ENCODE peak calls at places on chromosomes 5 and 9, in seven cellular contexts. P is PC-3, S is fibroblast of lung, Q is heart left ventricle, K is uterus, H is PC-9, U is tibial nerve. Z is an unnamed sample.

GRCh38 chr9:126239515-126239914 is 87.1 kb upstream of the MVB12B start:
- DNase-seq in H (no peak), P (no peak), K (no peak), S (no peak), U (no peak), Q (no peak), Z (no peak)

GRCh38 chr5:159324097-159324760 is 6.1 kb downstream of the IL12B start:
- DNase-seq in Q (no peak), S (peak), P (peak), K (no peak), H (no peak), U (no peak), Z (no peak)

GRCh38 chr5:110268283-110268682 is 458.2 kb downstream of the TMEM232 start:
- DNase-seq in S (no peak), H (no peak), K (no peak), P (no peak), Q (no peak), U (no peak), Z (no peak)

GRCh38 chr9:99433555-99433954 is 211.5 kb downstream of the SEC61B start:
- DNase-seq in U (no peak), Q (peak), P (peak), K (no peak), S (peak), H (peak), Z (peak)

GRCh38 chr5:163766936-163767670 is 261.7 kb downstream of the MAT2B start:
- DNase-seq in P (no peak), U (no peak), H (no peak), S (no peak), Q (no peak), K (no peak), Z (no peak)

GRCh38 chr9:111599092-111599947 is at the start of gene PTGR1:
- DNase-seq in U (peak), S (peak), H (peak), K (peak), Q (peak), P (peak), Z (peak)

GRCh38 chr9:36750630-36751029 is 177.9 kb downstream of the MELK start:
- DNase-seq in U (no peak), S (no peak), P (no peak), K (no peak), Q (no peak), H (no peak), Z (no peak)

GRCh38 chr5:88089757-88090390 is 178.8 kb downstream of the TMEM161B start:
- DNase-seq in K (no peak), Q (no peak), H (no peak), S (no peak), U (no peak), P (no peak), Z (no peak)

GRCh38 chr5:149366169-149366750 is 8.4 kb downstream of the PCYOX1L start:
- DNase-seq in U (no peak), H (no peak), K (no peak), P (no peak), Q (no peak), S (no peak), Z (no peak)

GRCh38 chr5:146164382-146164781 is 18.1 kb downstream of the LARS1 start:
- DNase-seq in P (no peak), K (no peak), S (no peak), H (no peak), U (no peak), Q (no peak), Z (no peak)

GRCh38 chr5:7374186-7374585 is 21.8 kb upstream of the ADCY2 start:
- DNase-seq in U (no peak), P (no peak), H (no peak), Q (no peak), K (no peak), S (no peak), Z (no peak)

GRCh38 chr9:137380171-137380570 is 42.8 kb downstream of the EXD3 start:
- DNase-seq in U (no peak), H (no peak), Q (no peak), P (no peak), S (no peak), K (no peak), Z (no peak)

GRCh38 chr5:61332369-61332745 is 299 bp downstream of the ZSWIM6 start:
- DNase-seq in S (no peak), P (no peak), H (no peak), U (no peak), Q (peak), K (peak), Z (peak)

GRCh38 chr9:125462766-125463384 is 201.2 kb downstream of the GAPVD1 start:
- DNase-seq in S (peak), P (no peak), U (no peak), Q (no peak), K (no peak), H (no peak), Z (no peak)

GRCh38 chr5:172453206-172453985 is 929 bp downstream of the SH3PXD2B start:
- DNase-seq in Q (no peak), K (peak), H (peak), U (no peak), P (no peak), S (peak), Z (no peak)

GRCh38 chr9:89313842-89314241 is 2.8 kb downstream of the CKS2 start:
- DNase-seq in H (no peak), P (no peak), S (peak), U (no peak), Q (no peak), K (no peak), Z (no peak)

GRCh38 chr5:67855523-67855922 is 360.0 kb upstream of the PIK3R1 start:
- DNase-seq in P (no peak), S (no peak), U (no peak), Q (no peak), H (no peak), K (no peak), Z (no peak)

GRCh38 chr5:63135306-63135705 is 556.7 kb downstream of the LRRC70 start:
- DNase-seq in K (no peak), S (no peak), Q (no peak), U (no peak), H (no peak), P (no peak), Z (no peak)

GRCh38 chr9:36950389-36950788 is 83.7 kb downstream of the PAX5 start:
- DNase-seq in K (no peak), U (no peak), Q (no peak), S (no peak), P (no peak), H (no peak), Z (no peak)

GRCh38 chr5:147290261-147290660 is 55.4 kb downstream of the STK32A start:
- DNase-seq in S (no peak), U (no peak), K (no peak), P (no peak), Q (no peak), H (no peak), Z (no peak)

GRCh38 chr5:15266265-15266664 is 233.7 kb upstream of the FBXL7 start:
- DNase-seq in P (no peak), H (no peak), S (no peak), Q (no peak), U (no peak), K (no peak), Z (no peak)

DNA sequence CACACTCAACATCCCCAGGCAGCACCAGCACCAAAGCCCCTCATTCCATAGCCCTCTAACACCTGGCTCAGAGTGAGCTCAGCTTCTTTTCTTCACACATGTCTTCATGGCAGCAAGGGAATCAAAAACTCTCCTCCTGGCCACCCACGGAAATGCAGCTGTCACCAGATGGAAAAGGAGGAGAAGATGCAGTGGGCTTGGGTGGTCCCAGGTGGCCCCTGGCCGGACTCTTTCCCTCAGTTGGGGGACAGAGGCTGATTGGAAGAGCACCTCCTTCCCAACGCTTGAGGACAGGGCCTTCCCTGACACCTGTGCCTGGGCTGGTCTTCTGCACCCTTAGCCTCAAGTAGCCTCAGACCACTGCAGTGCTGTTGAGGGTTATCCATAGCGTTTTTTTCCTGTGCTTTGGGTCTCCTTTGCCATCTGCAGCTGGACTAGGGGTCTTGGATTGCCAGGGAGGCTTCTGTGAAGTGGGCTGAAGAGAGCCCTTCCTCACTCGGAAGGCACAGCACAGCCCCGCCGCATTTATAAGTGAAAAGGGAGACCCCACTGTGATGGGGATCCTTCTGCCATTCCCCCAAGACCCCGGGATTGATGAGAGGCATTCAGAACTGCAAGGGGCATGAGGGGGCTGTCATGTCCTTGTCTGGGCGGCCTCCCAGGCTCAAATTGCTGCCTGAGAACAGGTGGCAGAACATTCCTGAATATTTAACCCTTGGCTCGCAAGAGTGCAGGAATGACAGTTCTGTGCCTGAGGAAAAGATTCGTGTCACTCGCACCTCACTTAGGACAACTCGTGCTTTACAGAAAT is 200.0 kb downstream of the AUH start:
- DNase-seq in U (no peak), K (no peak), P (no peak), H (no peak), S (no peak), Q (no peak), Z (no peak)
- H3K27ac ChIP-seq in U (peak), K (no peak), P (peak), H (no peak), S (peak), Q (no peak), Z (no peak)

DNA sequence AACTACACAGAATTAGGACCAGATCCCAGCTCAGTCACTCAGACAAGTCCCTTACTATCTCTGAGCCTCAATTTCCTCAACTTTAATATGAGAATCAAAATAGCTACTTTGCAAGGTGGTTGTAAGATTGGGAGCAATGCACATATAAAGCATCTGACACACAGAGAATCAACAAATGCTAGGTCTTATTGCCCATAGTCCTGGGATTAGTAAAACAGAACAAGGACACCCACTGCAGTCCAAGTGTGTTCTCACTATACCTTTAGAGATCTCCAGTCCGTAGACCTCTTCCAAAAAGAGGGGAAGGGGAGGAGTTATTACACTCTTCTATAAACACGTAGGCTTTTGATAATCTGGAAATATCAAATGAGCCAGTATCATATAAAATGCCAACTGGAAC is 190.0 kb downstream of the CCDC192 start:
- DNase-seq in P (no peak), H (no peak), K (no peak), Q (no peak), S (no peak), U (no peak), Z (no peak)
- H3K4me3 ChIP-seq in P (peak), H (no peak), K (no peak), Q (no peak), S (no peak), U (no peak), Z (no peak)

DNA sequence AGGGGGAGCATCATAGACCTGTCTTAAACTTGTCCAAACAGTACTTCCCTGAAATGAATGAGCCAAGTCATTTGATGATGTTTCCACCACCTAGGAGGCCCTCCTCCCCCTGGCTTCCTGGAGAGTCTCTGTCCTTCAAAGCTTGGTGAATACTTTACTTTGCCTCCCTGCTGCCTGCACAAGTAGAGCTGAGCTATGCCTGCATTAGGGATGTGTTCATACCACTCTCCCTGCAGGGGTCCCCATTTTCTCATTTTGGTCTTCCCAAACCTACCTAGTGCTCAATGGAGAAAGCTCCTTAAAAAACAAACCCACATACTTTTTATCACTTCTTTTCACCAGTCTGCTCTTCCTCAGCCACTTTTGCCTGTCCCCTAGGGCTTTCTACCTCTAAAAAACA is 7.7 kb downstream of the CCNI2 start:
- DNase-seq in P (peak), H (no peak), K (no peak), U (no peak), S (no peak), Q (no peak), Z (no peak)
- TF ChIP-seq CTCF in P (peak), H (peak), K (no peak), U (no peak), S (peak), Q (peak), Z (no peak)

DNA sequence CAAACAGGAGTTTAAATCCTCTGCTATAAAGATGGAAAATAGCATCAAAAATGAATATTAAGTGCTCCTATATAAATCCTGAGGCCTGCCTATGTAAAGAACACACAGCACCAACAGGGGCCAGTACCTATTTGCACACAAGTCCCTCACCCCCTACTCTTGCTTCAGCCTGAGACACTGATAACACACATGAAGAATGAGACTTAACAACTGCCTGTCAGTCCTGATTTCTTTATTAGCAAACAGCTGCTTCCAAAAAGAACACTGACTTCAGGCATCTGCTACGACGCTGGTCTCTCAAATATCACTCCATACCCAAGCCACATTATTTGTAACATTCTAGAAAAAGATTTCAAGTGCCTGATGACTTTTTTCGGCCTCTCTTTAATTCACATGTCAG is 55.5 kb downstream of the MYO10 start:
- DNase-seq in S (no peak), U (no peak), Q (no peak), H (no peak), K (no peak), P (no peak), Z (no peak)
- H3K27ac ChIP-seq in S (no peak), U (no peak), Q (no peak), H (no peak), K (no peak), P (no peak), Z (no peak)

DNA sequence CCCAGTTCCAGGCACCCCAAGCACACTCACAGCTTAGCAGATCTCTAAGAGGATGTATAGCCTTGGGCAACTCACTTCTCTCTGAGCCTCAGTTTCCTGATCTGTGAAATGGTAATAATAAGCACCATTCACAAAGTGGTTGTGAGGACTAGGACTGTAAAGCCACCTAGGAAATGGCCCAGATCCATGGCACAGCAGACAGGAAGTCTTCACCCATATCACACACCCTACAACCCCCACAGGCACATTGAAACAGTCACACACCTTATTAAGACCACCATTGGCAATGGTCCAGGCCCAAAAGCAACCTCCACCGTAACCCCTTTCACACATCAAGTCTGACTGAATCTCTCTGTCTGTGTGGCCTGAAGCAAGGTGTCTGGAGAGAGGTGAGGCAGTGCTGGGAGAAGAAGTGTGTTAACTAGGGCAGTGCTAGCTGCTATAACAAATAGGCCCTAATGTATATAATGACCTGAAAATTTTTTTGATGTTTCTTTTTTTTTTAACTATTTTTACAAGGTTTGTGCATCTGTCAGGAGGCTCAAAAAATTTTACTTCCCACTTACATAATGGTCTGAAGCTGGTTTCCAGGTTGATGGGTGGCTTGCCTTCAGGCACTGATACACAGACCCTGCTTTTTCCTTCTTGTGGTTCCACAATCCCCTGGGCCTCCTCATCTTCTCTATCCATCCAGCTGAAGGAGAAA is 2.4 kb upstream of the RGS14 start:
- DNase-seq in P (no peak), Q (no peak), K (no peak), H (no peak), U (no peak), S (no peak), Z (no peak)
- H3K4me3 ChIP-seq in P (no peak), Q (no peak), K (no peak), H (no peak), U (no peak), S (no peak), Z (no peak)

GRCh38 chr5:57097526-57097925 is 76.3 kb upstream of the GPBP1 start:
- DNase-seq in S (no peak), U (no peak), H (no peak), Q (no peak), K (no peak), P (no peak), Z (no peak)

GRCh38 chr5:57094753-57095683 is 78.8 kb upstream of the GPBP1 start:
- DNase-seq in Q (no peak), H (peak), K (no peak), U (no peak), S (no peak), P (peak), Z (no peak)
- TF ChIP-seq CTCF in Q (no peak), H (peak), K (no peak), U (no peak), S (no peak), P (peak), Z (no peak)

DNA sequence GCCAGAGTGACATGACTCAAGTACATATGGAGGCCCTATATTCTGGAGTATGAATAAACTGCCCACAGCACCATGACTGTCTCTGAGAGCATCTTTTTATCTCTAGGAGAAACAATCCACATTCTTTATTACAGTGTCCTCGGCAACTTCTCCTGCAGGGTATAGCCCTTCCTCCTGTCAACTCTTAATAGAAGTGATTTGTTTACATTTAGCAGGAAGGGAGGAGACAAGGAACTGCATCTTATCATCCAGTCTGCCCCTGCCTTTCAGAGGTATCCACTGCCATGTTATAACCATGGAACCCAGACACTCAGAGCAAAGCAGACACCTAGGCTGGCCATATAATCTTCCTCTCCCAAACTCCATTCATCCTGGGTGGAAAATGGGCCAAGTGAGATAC is 620.4 kb upstream of the KLF4 start:
- DNase-seq in Q (no peak), U (no peak), S (no peak), K (no peak), H (no peak), P (no peak), Z (no peak)
- H3K27ac ChIP-seq in Q (no peak), U (no peak), S (no peak), K (no peak), H (no peak), P (no peak), Z (no peak)

GRCh38 chr5:14183187-14183939 is 40.2 kb downstream of the TRIO start:
- DNase-seq in H (no peak), Q (no peak), P (no peak), K (peak), S (peak), U (no peak), Z (no peak)
- H3K4me3 ChIP-seq in H (no peak), Q (no peak), P (no peak), K (peak), S (peak), U (no peak), Z (no peak)

GRCh38 chr9:33264473-33265177 is at the start of the genes BAG1 and CHMP5:
- DNase-seq in K (peak), P (peak), Q (peak), U (peak), S (peak), H (peak), Z (peak)
- TF ChIP-seq CTCF in K (peak), P (no peak), Q (peak), U (no peak), S (peak), H (peak), Z (peak)

GRCh38 chr9:130117816-130118632 is 54.2 kb upstream of the NCS1 start:
- DNase-seq in K (peak), Q (no peak), P (peak), H (no peak), S (peak), U (no peak), Z (no peak)

GRCh38 chr9:130116346-130116745 is 55.9 kb upstream of the NCS1 start:
- DNase-seq in Q (no peak), K (no peak), U (no peak), S (no peak), H (no peak), P (no peak), Z (no peak)

GRCh38 chr9:130119521-130120206 is 52.5 kb upstream of the NCS1 start:
- DNase-seq in P (no peak), U (no peak), Q (no peak), K (no peak), H (no peak), S (no peak), Z (no peak)

GRCh38 chr9:130118841-130119520 is 53.2 kb upstream of the NCS1 start:
- DNase-seq in U (no peak), Q (no peak), P (no peak), S (peak), K (no peak), H (peak), Z (no peak)

DNA sequence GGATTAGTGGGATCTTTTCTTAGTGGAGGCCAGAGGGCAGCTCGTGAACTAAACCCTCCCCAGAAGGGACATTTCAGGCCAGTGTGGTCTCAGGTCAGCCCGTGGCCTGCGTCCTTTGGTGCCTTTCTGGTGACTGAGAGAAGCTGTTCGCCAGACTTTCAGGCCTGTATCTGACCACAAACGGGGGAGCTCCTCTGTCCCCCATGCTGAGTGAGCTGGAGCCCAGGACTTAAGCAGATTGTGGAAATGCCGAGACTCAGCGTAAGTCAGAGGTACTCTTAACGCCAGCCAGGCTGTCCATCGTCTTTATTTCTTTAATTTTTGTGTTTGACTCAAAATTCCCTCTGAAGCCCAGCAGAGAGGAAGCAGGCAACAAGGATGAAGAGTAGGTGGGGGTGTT is 54.8 kb upstream of the NCS1 start:
- DNase-seq in H (no peak), U (no peak), K (no peak), P (no peak), S (no peak), Q (no peak), Z (no peak)
- H3K27ac ChIP-seq in H (no peak), U (no peak), K (peak), P (no peak), S (no peak), Q (no peak), Z (no peak)